ENCODE peak calls at places on chromosomes 3 and 15, in seven cellular contexts. A, F, X, L, U, G and R are unnamed samples.

GRCh38 chr15:39279331-39279730 is 301.5 kb upstream of the THBS1 start:
- DNase-seq in A (no peak), F (no peak), X (peak), L (no peak), U (peak), G (no peak), R (no peak)

GRCh38 chr3:129593595-129594339 is 12.7 kb downstream of the PLXND1 start:
- DNase-seq in A (peak), F (peak), X (no peak), L (peak), U (peak), G (peak), R (no peak)

GRCh38 chr15:92902723-92903587 is 2.8 kb downstream of the CHD2 start:
- DNase-seq in A (no peak), F (no peak), X (no peak), L (no peak), U (no peak), G (no peak), R (no peak)

GRCh38 chr3:139317660-139318430 is 26.0 kb upstream of the MRPS22 start:
- DNase-seq in A (no peak), F (no peak), X (no peak), L (no peak), U (no peak), G (no peak), R (no peak)

GRCh38 chr15:77456746-77457618 is 36.3 kb downstream of the HMG20A start:
- DNase-seq in A (no peak), F (no peak), X (no peak), L (no peak), U (peak), G (no peak), R (no peak)

GRCh38 chr3:79019137-79019923 is 748.5 kb downstream of the ROBO1 start:
- DNase-seq in A (no peak), F (no peak), X (peak), L (no peak), U (peak), G (peak), R (peak)

GRCh38 chr3:185313693-185314246 is 49.2 kb upstream of the MAP3K13 start:
- DNase-seq in A (no peak), F (no peak), X (no peak), L (no peak), U (no peak), G (no peak), R (no peak)

GRCh38 chr3:107235923-107236315 is 141.3 kb upstream of the CCDC54 start:
- DNase-seq in A (peak), F (peak), X (peak), L (peak), U (peak), G (peak), R (peak)

GRCh38 chr3:127547761-127548605 is 42.5 kb downstream of the TPRA1 start:
- DNase-seq in A (peak), F (peak), X (peak), L (peak), U (peak), G (peak), R (peak)

GRCh38 chr15:68550498-68551295 is 28.1 kb upstream of the CORO2B start:
- DNase-seq in A (peak), F (peak), X (peak), L (peak), U (peak), G (peak), R (no peak)

GRCh38 chr15:37585966-37586656 is 348.3 kb upstream of the TMCO5A start:
- DNase-seq in A (no peak), F (no peak), X (peak), L (no peak), U (peak), G (no peak), R (peak)

GRCh38 chr3:125381743-125382142 is 6.6 kb upstream of the ZNF148 start:
- DNase-seq in A (no peak), F (no peak), X (no peak), L (no peak), U (peak), G (no peak), R (peak)

GRCh38 chr15:42612367-42612912 is 37.0 kb downstream of the STARD9 start:
- DNase-seq in A (no peak), F (no peak), X (no peak), L (no peak), U (no peak), G (no peak), R (no peak)

GRCh38 chr3:57252404-57252803 is 24.9 kb downstream of the APPL1 start:
- DNase-seq in A (no peak), F (no peak), X (no peak), L (no peak), U (no peak), G (no peak), R (no peak)

GRCh38 chr3:138740057-138740456 is 94.7 kb downstream of the PIK3CB start:
- DNase-seq in A (no peak), F (no peak), X (no peak), L (no peak), U (no peak), G (no peak), R (no peak)

GRCh38 chr3:24457719-24458118 is 36.9 kb downstream of the THRB start:
- DNase-seq in A (no peak), F (no peak), X (no peak), L (no peak), U (no peak), G (no peak), R (no peak)

GRCh38 chr3:116064646-116065045 is 380.6 kb downstream of the LSAMP start:
- DNase-seq in A (no peak), F (no peak), X (no peak), L (no peak), U (no peak), G (no peak), R (peak)

GRCh38 chr3:98763076-98763475 is at the start of gene ST3GAL6:
- DNase-seq in A (no peak), F (no peak), X (no peak), L (no peak), U (peak), G (peak), R (no peak)

GRCh38 chr3:4714045-4714444 is 220.9 kb downstream of the ITPR1 start:
- DNase-seq in A (no peak), F (no peak), X (no peak), L (no peak), U (no peak), G (peak), R (no peak)

GRCh38 chr3:31106204-31106603 is 211.7 kb upstream of the GADL1 start:
- DNase-seq in A (no peak), F (no peak), X (peak), L (no peak), U (peak), G (peak), R (peak)

GRCh38 chr3:24829632-24830229 is 335.1 kb upstream of the THRB start:
- DNase-seq in A (no peak), F (no peak), X (no peak), L (no peak), U (peak), G (peak), R (no peak)